ENCODE peak calls at places on chromosomes 2 and 18, in six cellular contexts. D, H, A, K, N and V are unnamed samples.

GRCh38 chr18:713135-713490 is 683 bp upstream of the ENOSF1 start:
- DNase-seq in H (no peak), D (no peak), A (no peak), N (no peak), K (no peak), V (no peak)

GRCh38 chr2:102698369-102699111 is 63.3 kb upstream of the TMEM182 start:
- DNase-seq in D (no peak), N (no peak), K (no peak), A (no peak), H (no peak), V (no peak)

GRCh38 chr2:25524507-25524906 is 148.9 kb downstream of the DTNB start:
- DNase-seq in K (no peak), A (no peak), H (no peak), N (no peak), D (no peak), V (no peak)

GRCh38 chr2:8004250-8004681 is 677.6 kb upstream of the ID2 start:
- DNase-seq in A (no peak), H (peak), K (peak), D (peak), N (peak), V (peak)

GRCh38 chr2:71327916-71328315 is 3.7 kb upstream of the ZNF638 start:
- DNase-seq in N (no peak), D (no peak), K (no peak), A (no peak), H (no peak), V (no peak)

GRCh38 chr2:219057709-219058540 is 2.8 kb downstream of the IHH start:
- DNase-seq in A (peak), H (no peak), N (peak), D (peak), K (peak), V (no peak)

GRCh38 chr2:111900859-111901258 is 2.5 kb downstream of the MERTK start:
- DNase-seq in D (no peak), A (no peak), K (peak), N (peak), H (no peak), V (no peak)

GRCh38 chr2:154240316-154240715 is 368.6 kb downstream of the GALNT13 start:
- DNase-seq in D (no peak), N (no peak), A (no peak), K (no peak), H (no peak), V (no peak)

GRCh38 chr2:178072383-178073301 is at the start of gene PDE11A:
- DNase-seq in H (no peak), D (peak), N (peak), A (peak), K (peak), V (peak)

GRCh38 chr2:237749002-237749401 is 49.6 kb upstream of the RBM44 start:
- DNase-seq in H (no peak), N (no peak), A (no peak), D (no peak), K (no peak), V (no peak)

GRCh38 chr2:171652411-171652775 is 34.9 kb upstream of the DYNC1I2 start:
- DNase-seq in K (peak), H (no peak), N (no peak), A (no peak), D (peak), V (peak)

GRCh38 chr18:3037423-3037915 is 24.5 kb upstream of the LPIN2 start:
- DNase-seq in D (peak), K (peak), A (no peak), N (peak), H (peak), V (peak)

GRCh38 chr2:231132126-231132525 is 7.3 kb upstream of the HTR2B start:
- DNase-seq in K (no peak), H (no peak), D (peak), N (peak), A (no peak), V (no peak)